ENCODE peak calls at places on chromosome 11, in four cellular contexts. Q, H, Y and U are unnamed samples.

GRCh38 chr11:78920329-78920728 is 345.7 kb upstream of the NARS2 start:
- DNase-seq in Q (no peak), H (no peak), Y (no peak), U (no peak)

GRCh38 chr11:43516316-43516820 is 157.6 kb downstream of the TTC17 start:
- DNase-seq in Q (no peak), H (no peak), Y (no peak), U (no peak)

GRCh38 chr11:110428956-110429613 is 663 bp upstream of the FDX1 start:
- DNase-seq in Q (no peak), H (peak), Y (no peak), U (peak)

GRCh38 chr11:4619514-4619913 is 11.5 kb upstream of the TRIM68 start:
- DNase-seq in Q (no peak), H (no peak), Y (no peak), U (peak)

GRCh38 chr11:65786786-65787636 is at the start of gene OVOL1:
- DNase-seq in Q (peak), H (no peak), Y (no peak), U (peak)

GRCh38 chr11:78418584-78419211 is 1.1 kb upstream of the GAB2 start:
- DNase-seq in Q (peak), H (no peak), Y (no peak), U (no peak)

GRCh38 chr11:67371549-67372231 is 1.7 kb downstream of the CLCF1 start:
- DNase-seq in Q (peak), H (peak), Y (no peak), U (peak)

GRCh38 chr11:86681039-86681745 is 8.8 kb upstream of the ME3 start:
- DNase-seq in Q (no peak), H (no peak), Y (no peak), U (no peak)

GRCh38 chr11:9982796-9983579 is 311.0 kb downstream of the SBF2 start:
- DNase-seq in Q (peak), H (no peak), Y (no peak), U (peak)

GRCh38 chr11:118152552-118153471 is at the start of gene SCN4B:
- DNase-seq in Q (peak), H (peak), Y (no peak), U (peak)

GRCh38 chr11:126182787-126183445 is 28.5 kb downstream of the RPUSD4 start:
- DNase-seq in Q (no peak), H (no peak), Y (no peak), U (no peak)